ENCODE peak calls at places on chromosomes 4 and X, in four cellular contexts. B is endothelial cell; V is ascending aorta; C is CD8-positive, alpha-beta T cell. O is an unnamed sample.

GRCh38 chr4:138555584-138555983 is 313.4 kb upstream of the SLC7A11 start:
- DNase-seq in C (no peak), B (peak; percentile 9), V (no peak), O (no peak)

GRCh38 chr4:129384974-129385373 is 289.0 kb downstream of the C4orf33 start:
- DNase-seq in B (no peak), V (no peak), C (no peak), O (no peak)

GRCh38 chrX:134631404-134632346 is 26.6 kb downstream of the PLAC1 start:
- DNase-seq in B (no peak), V (no peak), C (no peak), O (no peak)

GRCh38 chr4:99624141-99624719 is 33.4 kb downstream of the C4orf54 start:
- DNase-seq in B (no peak), C (no peak), V (no peak), O (no peak)

GRCh38 chr4:23993373-23993772 is 103.5 kb upstream of the PPARGC1A start:
- DNase-seq in V (no peak), B (no peak), C (no peak), O (no peak)

GRCh38 chr4:74682567-74683359 is 111.6 kb downstream of the BTC start:
- DNase-seq in V (peak; percentile 27), B (no peak), C (no peak), O (peak; percentile 10)

GRCh38 chr4:67327245-67327860 is 217.9 kb downstream of the CENPC start:
- DNase-seq in V (no peak), C (peak; percentile 15), B (peak; percentile 70), O (peak; percentile 51)

GRCh38 chr4:40322853-40323252 is 12.3 kb upstream of the CHRNA9 start:
- DNase-seq in B (no peak), V (no peak), C (no peak), O (no peak)

GRCh38 chrX:48465336-48465933 is 4.6 kb downstream of the SLC38A5 start:
- DNase-seq in B (no peak), V (no peak), C (no peak), O (no peak)

GRCh38 chrX:149871940-149872339 is 9.0 kb upstream of the MAGEA8 start:
- DNase-seq in V (no peak), B (peak; percentile 55), C (peak; percentile 16), O (no peak)

GRCh38 chrX:40663880-40664630 is 16.7 kb upstream of the CXorf38 start:
- DNase-seq in C (no peak), B (peak; percentile 11), V (no peak), O (no peak)

GRCh38 chr4:55181606-55182005 is 56.2 kb upstream of the KDR start:
- DNase-seq in V (no peak), B (no peak), C (no peak), O (no peak)

GRCh38 chr4:55186123-55186522 is 60.7 kb upstream of the KDR start:
- DNase-seq in B (no peak), V (no peak), C (no peak), O (no peak)

GRCh38 chr4:55183926-55184599 is 58.7 kb upstream of the KDR start:
- DNase-seq in V (no peak), C (no peak), B (no peak), O (no peak)

GRCh38 chr4:55186700-55187099 is 61.3 kb upstream of the KDR start:
- DNase-seq in V (no peak), C (no peak), B (no peak), O (no peak)

DNA sequence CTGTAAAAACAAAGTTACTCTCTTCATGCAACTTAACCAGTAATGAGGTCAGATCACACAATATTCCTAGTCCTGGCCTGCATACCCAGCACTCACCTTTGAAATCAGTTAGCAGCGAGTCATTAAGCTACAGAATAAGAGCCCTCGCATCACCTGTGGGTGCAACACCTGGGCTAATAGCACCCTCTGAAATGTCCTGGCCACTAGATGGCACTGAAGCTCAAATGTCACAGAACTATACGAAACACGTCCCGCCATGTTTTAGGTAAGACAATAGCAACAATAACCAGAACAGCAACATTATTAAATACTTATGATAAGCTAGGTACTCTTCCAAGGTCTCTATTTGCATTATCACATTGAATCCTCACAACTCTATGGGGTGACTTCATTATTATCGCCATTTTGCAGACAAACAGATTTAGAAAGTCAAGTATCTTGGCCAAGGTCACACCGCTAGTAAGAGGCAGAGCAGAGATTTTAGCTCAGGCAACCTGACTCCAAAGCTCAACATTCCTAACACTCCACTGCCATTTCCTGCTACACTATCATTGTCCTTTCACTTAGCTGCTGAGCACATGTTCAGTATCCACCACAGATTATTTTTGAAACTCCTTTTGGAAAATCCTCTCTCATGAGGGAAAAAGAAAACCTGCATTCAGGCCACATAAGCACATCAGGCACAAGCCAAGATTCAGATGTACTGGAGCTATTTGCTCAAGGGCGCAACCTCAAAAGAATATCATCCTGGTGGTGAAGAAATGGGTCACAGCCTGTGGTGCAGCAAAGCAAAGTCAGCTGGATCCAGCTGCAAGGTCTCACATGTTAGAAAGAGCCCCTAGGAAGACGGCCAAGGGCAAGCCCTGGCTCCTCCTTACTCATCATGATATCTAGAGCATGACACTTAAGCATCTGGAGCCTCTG is 59.5 kb upstream of the KDR start:
- DNase-seq in V (no peak), C (no peak), B (no peak), O (no peak)
- TF ChIP-seq CTCF in V (no peak), C (peak; percentile 30), B (peak; percentile 26), O (peak; percentile 43)

DNA sequence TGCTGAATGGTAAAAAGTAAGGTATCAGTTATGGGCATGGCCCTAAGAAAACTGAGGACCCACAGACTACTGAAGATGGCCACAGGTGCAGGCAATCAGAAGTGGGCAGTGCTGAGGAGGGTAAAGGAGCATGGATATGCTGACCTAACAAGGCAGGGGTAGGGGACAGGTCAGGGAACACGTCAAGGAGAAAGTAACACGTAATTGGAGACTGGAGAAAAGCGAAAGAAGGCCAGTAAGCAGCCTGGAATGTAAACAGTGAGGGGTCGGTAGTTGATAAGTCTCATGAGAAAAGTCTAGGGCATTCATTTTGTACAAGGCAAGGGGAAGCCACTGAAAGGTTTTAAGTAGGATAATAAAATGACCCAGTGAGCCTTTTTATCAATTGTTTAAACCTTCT is 153.3 kb downstream of the PRDM5 start:
- DNase-seq in V (no peak), B (no peak), C (no peak), O (no peak)
- TF ChIP-seq CTCF in V (no peak), B (no peak), C (no peak), O (no peak)

GRCh38 chrX:22666441-22666840 is 333.3 kb upstream of the DDX53 start:
- DNase-seq in B (peak; percentile 6), V (no peak), C (no peak), O (no peak)
- TF ChIP-seq CTCF in B (peak; percentile 33), V (no peak), C (no peak), O (peak; percentile 23)

DNA sequence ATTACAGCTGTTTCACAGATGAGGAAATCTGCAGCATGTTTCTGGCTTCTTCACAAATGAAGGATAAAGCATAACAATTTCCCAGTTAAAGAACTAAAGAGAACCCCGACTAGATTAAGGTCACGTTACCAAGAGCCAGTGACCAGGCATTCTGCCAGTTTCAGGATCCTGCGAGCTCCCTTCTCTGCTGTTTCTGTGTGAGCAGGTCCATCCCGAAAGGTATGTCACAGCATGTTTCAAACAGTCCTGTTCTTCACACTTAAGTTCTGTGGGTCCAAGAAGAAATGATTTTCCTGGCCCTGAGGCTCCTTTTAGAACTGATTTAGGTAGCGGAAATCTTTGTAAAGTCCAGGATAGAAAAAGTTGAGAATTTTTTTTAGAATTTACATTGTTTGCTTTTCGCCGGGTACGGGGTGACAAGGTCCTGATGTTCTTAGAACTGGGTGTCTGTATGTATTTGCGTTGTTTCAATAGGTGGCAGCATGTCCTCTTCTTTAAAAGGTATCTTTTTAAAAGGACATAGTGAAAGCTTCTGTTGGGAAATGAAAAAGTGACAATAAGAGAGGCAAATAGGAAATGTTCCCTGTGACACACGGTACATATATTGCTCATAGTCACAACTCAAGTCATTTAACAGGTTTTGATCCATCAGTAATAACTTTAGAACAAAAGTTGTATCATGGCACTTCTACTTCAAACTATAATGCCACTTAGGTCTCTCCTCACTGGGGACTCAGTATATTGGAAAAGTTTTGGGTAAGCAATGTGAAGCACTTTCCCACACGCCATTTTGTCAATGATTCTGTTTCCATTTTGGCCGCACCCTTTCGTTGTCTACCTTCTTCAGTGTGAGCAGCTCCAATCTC is 18.4 kb downstream of the IL21 start:
- DNase-seq in B (no peak), C (no peak), V (no peak), O (no peak)
- TF ChIP-seq CTCF in B (peak; percentile 9), C (no peak), V (no peak), O (no peak)

GRCh38 chrX:109485470-109486340 is 3.8 kb upstream of the GUCY2F start:
- DNase-seq in C (peak; percentile 13), B (peak; percentile 51), V (peak; percentile 10), O (peak; percentile 60)
- TF ChIP-seq CTCF in C (peak; percentile 92), B (peak; percentile 94), V (peak; percentile 98), O (peak; percentile 100)

DNA sequence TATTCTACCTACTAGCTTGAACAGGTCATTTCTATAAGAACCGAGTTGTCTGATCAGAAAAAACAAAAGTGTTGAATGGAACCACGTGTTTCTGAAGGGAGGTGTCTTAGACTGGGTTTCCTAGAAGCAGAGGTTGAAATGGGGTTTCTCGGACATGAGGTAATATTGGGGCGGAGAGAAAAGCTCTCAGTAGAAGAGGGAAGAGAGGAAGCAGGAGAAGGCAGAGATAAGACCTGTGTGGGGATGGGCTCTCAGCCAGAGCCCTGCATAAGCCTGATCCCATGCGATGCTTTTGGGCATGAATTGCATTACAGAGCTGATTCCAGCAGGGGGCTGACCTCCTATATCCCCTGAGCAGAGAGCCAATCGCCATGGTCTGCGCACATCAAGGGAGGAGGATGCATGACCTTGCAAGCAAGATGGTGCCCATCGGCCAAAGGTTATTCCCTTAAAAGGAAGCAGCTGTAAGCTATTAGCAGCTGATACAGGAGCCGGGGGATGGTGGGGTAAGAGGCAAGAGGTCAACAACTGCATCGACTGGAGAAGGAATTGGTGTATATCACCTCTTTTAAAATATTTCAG is 7.7 kb downstream of the ANOS1 start:
- DNase-seq in C (no peak), B (peak; percentile 16), V (no peak), O (no peak)
- TF ChIP-seq CTCF in C (no peak), B (no peak), V (no peak), O (peak; percentile 42)

GRCh38 chr4:111798840-111799239 is 346.4 kb upstream of the FAM241A start:
- DNase-seq in C (no peak), B (no peak), V (no peak), O (no peak)
- TF ChIP-seq CTCF in C (no peak), B (no peak), V (no peak), O (peak; percentile 52)

DNA sequence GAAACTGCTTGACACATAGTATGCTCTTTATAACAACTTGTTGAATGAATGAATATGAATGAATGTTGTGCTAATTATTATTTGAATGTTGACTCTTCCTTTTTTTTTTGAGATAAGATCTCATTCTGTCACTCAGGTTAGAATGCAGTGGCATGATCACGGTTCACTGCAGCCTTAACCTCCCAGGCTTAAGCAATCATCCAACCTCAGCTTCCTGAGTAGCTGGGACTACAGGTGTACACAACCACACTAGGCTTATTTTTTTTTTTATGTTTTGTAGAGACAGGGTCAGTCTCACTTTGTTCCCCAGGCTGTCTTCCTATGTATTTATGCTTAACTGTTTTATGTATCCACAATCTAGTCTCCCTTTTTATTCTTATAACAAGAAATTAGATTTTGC is 114.7 kb upstream of the WDFY3 start:
- DNase-seq in V (no peak), B (no peak), C (no peak), O (no peak)
- TF ChIP-seq CTCF in V (no peak), B (no peak), C (no peak), O (no peak)